ENCODE peak calls at places on chromosomes 1 and 21, in four cellular contexts. P, O, Y and S are unnamed samples.
A peak's percentile ranks its signal among the peaks of the same experiment; 100 is the strongest.

GRCh38 chr1:114854693-114855320 is at the start of gene SYCP1:
- DNase-seq in P (no peak), O (no peak), Y (no peak), S (no peak)

GRCh38 chr1:26099780-26100179 is 11.8 kb upstream of the PDIK1L start:
- DNase-seq in P (no peak), O (no peak), Y (no peak), S (no peak)

GRCh38 chr1:221839794-221840395 is 98.0 kb upstream of the DUSP10 start:
- DNase-seq in P (no peak), O (peak; percentile 94), Y (peak; percentile 26), S (no peak)

GRCh38 chr1:55190092-55190491 is 25.1 kb downstream of the USP24 start:
- DNase-seq in P (no peak), O (no peak), Y (no peak), S (no peak)

GRCh38 chr21:17988038-17988437 is 168.9 kb upstream of the C21orf91 start:
- DNase-seq in P (no peak), O (no peak), Y (no peak), S (no peak)

GRCh38 chr1:98556521-98557158 is 104.9 kb upstream of the SNX7 start:
- DNase-seq in P (no peak), O (no peak), Y (peak; percentile 30), S (peak; percentile 35)

GRCh38 chr1:111290640-111291039 is at the start of gene CHIA:
- DNase-seq in P (no peak), O (no peak), Y (no peak), S (no peak)

GRCh38 chr1:228821252-228821651 is 86.0 kb downstream of the RHOU start:
- DNase-seq in P (no peak), O (no peak), Y (peak; percentile 49), S (no peak)

GRCh38 chr1:202170726-202171125 is 10.3 kb upstream of the PTPN7 start:
- DNase-seq in P (no peak), O (no peak), Y (no peak), S (no peak)

GRCh38 chr1:99170516-99170915 is 93.8 kb upstream of the PLPPR4 start:
- DNase-seq in P (no peak), O (no peak), Y (no peak), S (no peak)

GRCh38 chr21:16159971-16160350 is 430.2 kb downstream of the USP25 start:
- DNase-seq in P (no peak), O (no peak), Y (no peak), S (no peak)
- H3K9ac ChIP-seq in P (no peak overlapping the region), O (no peak overlapping the region), Y (no peak overlapping the region), S (no peak overlapping the region)

GRCh38 chr21:26715116-26715515 is 130.1 kb downstream of the ADAMTS1 start:
- DNase-seq in P (no peak), O (no peak), Y (no peak), S (no peak)

GRCh38 chr21:26717146-26717739 is 128.0 kb downstream of the ADAMTS1 start:
- DNase-seq in P (no peak), O (no peak), Y (no peak), S (no peak)

GRCh38 chr21:26715878-26716506 is 129.2 kb downstream of the ADAMTS1 start:
- DNase-seq in P (no peak), O (no peak), Y (peak; percentile 6), S (peak; percentile 68)

GRCh38 chr21:26719750-26720149 is 125.5 kb downstream of the ADAMTS1 start:
- DNase-seq in P (no peak), O (no peak), Y (no peak), S (no peak)
- TF ChIP-seq YY1 in P (no peak), O (no peak), Y (no peak), S (no peak)

GRCh38 chr21:44644878-44645277 is 1.3 kb upstream of the KRTAP10-11 start:
- DNase-seq in P (no peak), O (no peak), Y (no peak), S (no peak)

GRCh38 chr21:44639331-44639655 is 2.1 kb downstream of the KRTAP10-10 start:
- DNase-seq in P (no peak), O (no peak), Y (no peak), S (no peak)

GRCh38 chr21:44637018-44637850 is at the start of gene KRTAP10-10:
- DNase-seq in P (no peak), O (no peak), Y (no peak), S (no peak)

GRCh38 chr21:44643911-44644310 is 2.3 kb upstream of the KRTAP10-11 start:
- DNase-seq in P (no peak), O (no peak), Y (no peak), S (no peak)

GRCh38 chr21:44640761-44641160 is 3.6 kb downstream of the KRTAP10-10 start:
- DNase-seq in P (no peak), O (no peak), Y (no peak), S (no peak)
- TF ChIP-seq SUZ12 in P (no peak), O (no peak), Y (no peak), S (no peak)

GRCh38 chr1:176416777-176417176 is 46.2 kb upstream of the PAPPA2 start:
- DNase-seq in P (no peak), O (no peak), Y (no peak), S (peak; percentile 23)
- H3K9ac ChIP-seq in P (no peak overlapping the region), O (no peak overlapping the region), Y (no peak overlapping the region), S (peak overlapping the region; percentile 47)

GRCh38 chr21:34511154-34511553 is 856 bp downstream of the KCNE1 start:
- DNase-seq in P (no peak), O (no peak), Y (no peak), S (no peak)
- TF ChIP-seq YY1 in P (no peak), O (no peak), Y (no peak), S (no peak)

DNA sequence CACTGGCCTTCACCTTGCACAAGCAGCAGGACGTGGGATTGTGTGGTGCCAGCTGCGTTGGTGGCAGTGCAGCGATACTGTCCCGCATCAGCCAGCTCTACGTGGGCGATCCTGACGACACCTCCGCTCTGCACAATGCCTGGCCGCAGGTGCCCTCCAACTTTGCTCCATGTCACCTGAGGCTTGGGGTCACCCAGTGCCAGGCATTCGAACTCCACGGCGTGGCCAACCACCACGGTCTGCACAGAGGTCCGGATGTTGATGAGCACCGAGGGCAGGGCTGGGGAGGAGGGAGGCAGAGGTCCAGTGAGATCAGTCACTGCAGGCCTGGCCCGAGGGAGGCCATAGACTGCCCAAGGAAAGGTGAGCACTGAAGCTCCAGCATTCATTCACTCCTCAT is 22.6 kb downstream of the LDLRAD2 start:
- DNase-seq in P (no peak), O (no peak), Y (no peak), S (no peak)
- TF ChIP-seq SUZ12 in P (no peak), O (no peak), Y (no peak), S (no peak)

DNA sequence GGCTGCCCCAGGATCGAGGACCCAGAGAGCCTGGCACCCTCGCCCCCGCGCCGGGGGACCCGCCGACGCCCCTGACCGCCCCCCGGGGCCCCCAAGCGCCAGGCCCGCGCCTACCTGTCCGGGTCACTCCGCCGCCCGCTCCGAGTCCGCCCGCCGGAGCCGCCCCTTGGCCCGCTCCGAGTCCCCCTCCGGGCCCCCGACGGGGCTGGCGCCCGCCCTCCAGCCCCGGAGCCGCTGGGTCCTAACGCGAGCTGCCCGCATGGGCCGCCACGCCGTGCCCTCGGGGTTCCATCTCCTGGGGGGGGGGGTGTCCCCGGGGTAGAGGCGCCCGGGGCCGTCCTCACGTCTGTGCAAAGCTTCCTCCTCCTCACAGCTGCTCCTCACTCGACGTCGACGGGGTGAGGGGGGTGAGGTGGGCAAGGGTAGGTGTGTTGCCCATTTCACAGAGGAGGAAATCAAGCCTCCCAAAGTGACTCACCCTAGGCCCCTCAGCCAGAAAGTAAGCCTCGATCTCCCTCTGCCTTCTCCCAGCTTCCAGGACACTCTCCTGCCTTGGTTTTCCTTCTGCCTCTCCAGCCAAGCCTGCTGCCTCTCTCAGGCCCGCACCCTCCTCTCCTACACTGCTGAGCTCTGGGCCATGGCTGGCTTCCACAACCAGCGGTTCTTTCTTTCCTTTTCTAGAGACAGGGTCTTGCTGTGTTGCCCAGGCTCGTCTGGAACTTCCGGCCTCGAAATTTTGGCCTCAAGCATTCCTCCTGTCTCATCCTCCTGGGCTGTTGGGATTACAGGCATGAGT is at the start of gene MFAP2:
- DNase-seq in P (no peak), O (no peak), Y (no peak), S (no peak)
- H3K9ac ChIP-seq in P (peak within 1 kb of the TSS; percentile 46), O (no peak within 1 kb of the TSS), Y (no peak within 1 kb of the TSS), S (peak within 1 kb of the TSS; percentile 77)

GRCh38 chr21:34766862-34767261 is 98.1 kb downstream of the CLIC6 start:
- DNase-seq in P (no peak), O (no peak), Y (no peak), S (no peak)

GRCh38 chr21:34761758-34762330 is 93.0 kb downstream of the CLIC6 start:
- DNase-seq in P (no peak), O (no peak), Y (no peak), S (no peak)

GRCh38 chr21:34764715-34765284 is 96.0 kb downstream of the CLIC6 start:
- DNase-seq in P (no peak), O (no peak), Y (no peak), S (no peak)

GRCh38 chr21:34765619-34766018 is 96.8 kb downstream of the CLIC6 start:
- DNase-seq in P (no peak), O (no peak), Y (no peak), S (no peak)

GRCh38 chr21:34762761-34763160 is 94.0 kb downstream of the CLIC6 start:
- DNase-seq in P (no peak), O (no peak), Y (no peak), S (no peak)
- TF ChIP-seq YY1 in P (no peak), O (no peak), Y (no peak), S (no peak)

DNA sequence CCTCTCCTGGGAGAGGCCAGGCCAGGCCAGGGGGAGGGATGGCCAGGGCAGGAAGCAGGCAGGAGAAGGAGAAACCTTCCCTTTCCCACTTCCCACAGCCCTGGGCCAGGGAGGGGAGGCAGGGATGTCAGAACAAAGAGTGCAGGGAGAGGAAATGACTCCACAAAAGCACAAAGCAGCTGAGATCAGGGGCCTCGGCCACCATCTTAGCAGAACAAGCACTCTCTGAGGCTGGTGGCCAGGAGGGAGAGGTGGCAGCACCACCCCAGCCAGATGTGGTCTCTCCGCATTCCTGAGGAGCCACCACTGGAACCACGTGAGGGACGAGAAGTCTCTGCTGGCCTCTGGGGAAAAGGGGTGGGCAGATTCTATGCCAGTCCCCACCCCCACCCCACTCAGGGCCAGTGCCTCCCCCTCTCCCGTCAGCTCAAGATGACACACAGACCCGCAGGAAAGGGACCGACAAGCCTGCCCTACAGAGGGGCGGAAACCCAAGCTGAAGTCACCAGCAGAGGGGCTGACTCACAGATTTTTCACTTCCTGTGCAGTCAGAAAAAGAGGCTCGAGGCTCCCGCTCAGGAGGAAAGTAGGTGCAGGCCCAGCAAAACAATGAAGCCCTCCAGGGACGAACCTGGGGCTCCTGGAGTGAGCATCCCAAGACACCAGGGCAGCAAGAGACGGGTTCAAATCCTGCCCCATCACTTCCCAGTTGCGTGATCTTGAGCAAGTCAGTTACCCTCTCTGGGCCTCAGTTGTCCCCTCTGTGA is 24.1 kb upstream of the ALDH4A1 start:
- DNase-seq in P (no peak), O (peak; percentile 80), Y (no peak), S (no peak)
- TF ChIP-seq SUZ12 in P (no peak), O (no peak), Y (no peak), S (no peak)